ENCODE peak calls at places on chromosomes 11 and 22, in ten cellular contexts. One of them, this sample, is unnamed.

GRCh38 chr11:9347100-9347499 is 32.7 kb upstream of the TMEM41B start:
- DNase-seq in effector CD4-positive, alpha-beta T cell: no peak
- DNase-seq in GM23248: no peak
- DNase-seq in IMR-90: no peak
- DNase-seq in epithelial cell of esophagus: no peak
- DNase-seq in hypothalamus: no peak
- DNase-seq in amygdala: no peak
- DNase-seq in activated gamma-delta T cell: no peak
- DNase-seq in stimulated activated CD4-positive, alpha-beta T cell treated with anti-CD3 and anti-CD28 coated beads, Interleukin-12 subunit alpha, Interleukin-12 subunit beta, amount 100 ng/mL, for 4 hours: no peak
- DNase-seq in HT-29: no peak
- DNase-seq in this sample: no peak

GRCh38 chr11:67563354-67564114 is 20.1 kb upstream of the GSTP1 start:
- DNase-seq in effector CD4-positive, alpha-beta T cell: no peak
- DNase-seq in GM23248: peak
- DNase-seq in IMR-90: peak
- DNase-seq in epithelial cell of esophagus: peak
- DNase-seq in hypothalamus: no peak
- DNase-seq in amygdala: no peak
- DNase-seq in activated gamma-delta T cell: no peak
- DNase-seq in stimulated activated CD4-positive, alpha-beta T cell treated with anti-CD3 and anti-CD28 coated beads, Interleukin-12 subunit alpha, Interleukin-12 subunit beta, amount 100 ng/mL, for 4 hours: no peak
- DNase-seq in HT-29: no peak
- DNase-seq in this sample: peak

GRCh38 chr11:64725601-64726139 is 2.7 kb upstream of the NRXN2 start:
- DNase-seq in effector CD4-positive, alpha-beta T cell: no peak
- DNase-seq in GM23248: no peak
- DNase-seq in IMR-90: no peak
- DNase-seq in epithelial cell of esophagus: no peak
- DNase-seq in hypothalamus: no peak
- DNase-seq in amygdala: no peak
- DNase-seq in activated gamma-delta T cell: no peak
- DNase-seq in stimulated activated CD4-positive, alpha-beta T cell treated with anti-CD3 and anti-CD28 coated beads, Interleukin-12 subunit alpha, Interleukin-12 subunit beta, amount 100 ng/mL, for 4 hours: no peak
- DNase-seq in HT-29: no peak
- DNase-seq in this sample: no peak

GRCh38 chr11:85627332-85627997 is at the start of gene DLG2:
- DNase-seq in effector CD4-positive, alpha-beta T cell: no peak
- DNase-seq in GM23248: peak
- DNase-seq in IMR-90: peak
- DNase-seq in epithelial cell of esophagus: peak
- DNase-seq in hypothalamus: peak
- DNase-seq in amygdala: peak
- DNase-seq in activated gamma-delta T cell: no peak
- DNase-seq in stimulated activated CD4-positive, alpha-beta T cell treated with anti-CD3 and anti-CD28 coated beads, Interleukin-12 subunit alpha, Interleukin-12 subunit beta, amount 100 ng/mL, for 4 hours: no peak
- DNase-seq in HT-29: peak
- DNase-seq in this sample: peak

GRCh38 chr11:13772223-13773046 is 104.0 kb downstream of the FAR1 start:
- DNase-seq in effector CD4-positive, alpha-beta T cell: peak
- DNase-seq in GM23248: peak
- DNase-seq in IMR-90: peak
- DNase-seq in epithelial cell of esophagus: peak
- DNase-seq in hypothalamus: peak
- DNase-seq in amygdala: peak
- DNase-seq in activated gamma-delta T cell: no peak
- DNase-seq in stimulated activated CD4-positive, alpha-beta T cell treated with anti-CD3 and anti-CD28 coated beads, Interleukin-12 subunit alpha, Interleukin-12 subunit beta, amount 100 ng/mL, for 4 hours: no peak
- DNase-seq in HT-29: peak
- DNase-seq in this sample: peak

GRCh38 chr11:126716456-126717083 is 284.0 kb downstream of the KIRREL3 start:
- DNase-seq in effector CD4-positive, alpha-beta T cell: peak
- DNase-seq in GM23248: peak
- DNase-seq in IMR-90: peak
- DNase-seq in epithelial cell of esophagus: no peak
- DNase-seq in hypothalamus: peak
- DNase-seq in amygdala: peak
- DNase-seq in activated gamma-delta T cell: no peak
- DNase-seq in stimulated activated CD4-positive, alpha-beta T cell treated with anti-CD3 and anti-CD28 coated beads, Interleukin-12 subunit alpha, Interleukin-12 subunit beta, amount 100 ng/mL, for 4 hours: no peak
- DNase-seq in HT-29: peak
- DNase-seq in this sample: peak

GRCh38 chr11:1238767-1239595 is 16.1 kb downstream of the MUC5B start:
- DNase-seq in effector CD4-positive, alpha-beta T cell: no peak
- DNase-seq in GM23248: no peak
- DNase-seq in IMR-90: no peak
- DNase-seq in epithelial cell of esophagus: peak
- DNase-seq in hypothalamus: no peak
- DNase-seq in amygdala: no peak
- DNase-seq in activated gamma-delta T cell: no peak
- DNase-seq in stimulated activated CD4-positive, alpha-beta T cell treated with anti-CD3 and anti-CD28 coated beads, Interleukin-12 subunit alpha, Interleukin-12 subunit beta, amount 100 ng/mL, for 4 hours: no peak
- DNase-seq in HT-29: peak
- DNase-seq in this sample: no peak

GRCh38 chr11:44036811-44037657 is 10.7 kb upstream of the ACCSL start:
- DNase-seq in effector CD4-positive, alpha-beta T cell: no peak
- DNase-seq in GM23248: peak
- DNase-seq in IMR-90: peak
- DNase-seq in epithelial cell of esophagus: peak
- DNase-seq in hypothalamus: peak
- DNase-seq in amygdala: peak
- DNase-seq in activated gamma-delta T cell: no peak
- DNase-seq in stimulated activated CD4-positive, alpha-beta T cell treated with anti-CD3 and anti-CD28 coated beads, Interleukin-12 subunit alpha, Interleukin-12 subunit beta, amount 100 ng/mL, for 4 hours: peak
- DNase-seq in HT-29: peak
- DNase-seq in this sample: peak

GRCh38 chr11:134372961-134373360 is 39.1 kb downstream of the B3GAT1 start:
- DNase-seq in effector CD4-positive, alpha-beta T cell: no peak
- DNase-seq in GM23248: no peak
- DNase-seq in IMR-90: no peak
- DNase-seq in epithelial cell of esophagus: no peak
- DNase-seq in hypothalamus: no peak
- DNase-seq in amygdala: no peak
- DNase-seq in activated gamma-delta T cell: no peak
- DNase-seq in stimulated activated CD4-positive, alpha-beta T cell treated with anti-CD3 and anti-CD28 coated beads, Interleukin-12 subunit alpha, Interleukin-12 subunit beta, amount 100 ng/mL, for 4 hours: no peak
- DNase-seq in HT-29: no peak
- DNase-seq in this sample: no peak

GRCh38 chr22:34973016-34973415 is 92.9 kb upstream of the ISX start:
- DNase-seq in effector CD4-positive, alpha-beta T cell: no peak
- DNase-seq in GM23248: no peak
- DNase-seq in IMR-90: no peak
- DNase-seq in epithelial cell of esophagus: no peak
- DNase-seq in hypothalamus: no peak
- DNase-seq in amygdala: no peak
- DNase-seq in activated gamma-delta T cell: no peak
- DNase-seq in stimulated activated CD4-positive, alpha-beta T cell treated with anti-CD3 and anti-CD28 coated beads, Interleukin-12 subunit alpha, Interleukin-12 subunit beta, amount 100 ng/mL, for 4 hours: no peak
- DNase-seq in HT-29: no peak
- DNase-seq in this sample: no peak

GRCh38 chr11:15988693-15989231 is 367.6 kb downstream of the SOX6 start:
- DNase-seq in effector CD4-positive, alpha-beta T cell: no peak
- DNase-seq in GM23248: no peak
- DNase-seq in IMR-90: no peak
- DNase-seq in epithelial cell of esophagus: no peak
- DNase-seq in hypothalamus: no peak
- DNase-seq in amygdala: no peak
- DNase-seq in activated gamma-delta T cell: no peak
- DNase-seq in stimulated activated CD4-positive, alpha-beta T cell treated with anti-CD3 and anti-CD28 coated beads, Interleukin-12 subunit alpha, Interleukin-12 subunit beta, amount 100 ng/mL, for 4 hours: no peak
- DNase-seq in HT-29: peak
- DNase-seq in this sample: peak

GRCh38 chr11:64754124-64754918 is 5.5 kb downstream of the PYGM start:
- DNase-seq in effector CD4-positive, alpha-beta T cell: no peak
- DNase-seq in GM23248: no peak
- DNase-seq in IMR-90: no peak
- DNase-seq in epithelial cell of esophagus: no peak
- DNase-seq in hypothalamus: no peak
- DNase-seq in amygdala: no peak
- DNase-seq in activated gamma-delta T cell: no peak
- DNase-seq in stimulated activated CD4-positive, alpha-beta T cell treated with anti-CD3 and anti-CD28 coated beads, Interleukin-12 subunit alpha, Interleukin-12 subunit beta, amount 100 ng/mL, for 4 hours: no peak
- DNase-seq in HT-29: no peak
- DNase-seq in this sample: no peak

GRCh38 chr22:45196926-45197605 is 33.3 kb downstream of the NUP50 start:
- DNase-seq in effector CD4-positive, alpha-beta T cell: no peak
- DNase-seq in GM23248: no peak
- DNase-seq in IMR-90: no peak
- DNase-seq in epithelial cell of esophagus: no peak
- DNase-seq in hypothalamus: no peak
- DNase-seq in amygdala: no peak
- DNase-seq in activated gamma-delta T cell: no peak
- DNase-seq in stimulated activated CD4-positive, alpha-beta T cell treated with anti-CD3 and anti-CD28 coated beads, Interleukin-12 subunit alpha, Interleukin-12 subunit beta, amount 100 ng/mL, for 4 hours: no peak
- DNase-seq in HT-29: no peak
- DNase-seq in this sample: no peak

GRCh38 chr11:76151561-76152085 is 54.7 kb downstream of the WNT11 start:
- DNase-seq in effector CD4-positive, alpha-beta T cell: no peak
- DNase-seq in GM23248: no peak
- DNase-seq in IMR-90: no peak
- DNase-seq in epithelial cell of esophagus: peak
- DNase-seq in hypothalamus: no peak
- DNase-seq in amygdala: no peak
- DNase-seq in activated gamma-delta T cell: no peak
- DNase-seq in stimulated activated CD4-positive, alpha-beta T cell treated with anti-CD3 and anti-CD28 coated beads, Interleukin-12 subunit alpha, Interleukin-12 subunit beta, amount 100 ng/mL, for 4 hours: no peak
- DNase-seq in HT-29: no peak
- DNase-seq in this sample: no peak

GRCh38 chr22:47836957-47837356 is 1074.5 kb downstream of the TBC1D22A start:
- DNase-seq in effector CD4-positive, alpha-beta T cell: no peak
- DNase-seq in GM23248: peak
- DNase-seq in IMR-90: no peak
- DNase-seq in epithelial cell of esophagus: no peak
- DNase-seq in hypothalamus: no peak
- DNase-seq in amygdala: no peak
- DNase-seq in activated gamma-delta T cell: no peak
- DNase-seq in stimulated activated CD4-positive, alpha-beta T cell treated with anti-CD3 and anti-CD28 coated beads, Interleukin-12 subunit alpha, Interleukin-12 subunit beta, amount 100 ng/mL, for 4 hours: no peak
- DNase-seq in HT-29: no peak
- DNase-seq in this sample: peak

GRCh38 chr11:73184953-73185671 is 33.0 kb upstream of the P2RY2 start:
- DNase-seq in effector CD4-positive, alpha-beta T cell: peak
- DNase-seq in GM23248: peak
- DNase-seq in IMR-90: peak
- DNase-seq in epithelial cell of esophagus: peak
- DNase-seq in hypothalamus: peak
- DNase-seq in amygdala: peak
- DNase-seq in activated gamma-delta T cell: no peak
- DNase-seq in stimulated activated CD4-positive, alpha-beta T cell treated with anti-CD3 and anti-CD28 coated beads, Interleukin-12 subunit alpha, Interleukin-12 subunit beta, amount 100 ng/mL, for 4 hours: peak
- DNase-seq in HT-29: peak
- DNase-seq in this sample: peak

GRCh38 chr22:47370448-47371262 is 608.2 kb downstream of the TBC1D22A start:
- DNase-seq in effector CD4-positive, alpha-beta T cell: no peak
- DNase-seq in GM23248: no peak
- DNase-seq in IMR-90: no peak
- DNase-seq in epithelial cell of esophagus: no peak
- DNase-seq in hypothalamus: no peak
- DNase-seq in amygdala: no peak
- DNase-seq in activated gamma-delta T cell: no peak
- DNase-seq in stimulated activated CD4-positive, alpha-beta T cell treated with anti-CD3 and anti-CD28 coated beads, Interleukin-12 subunit alpha, Interleukin-12 subunit beta, amount 100 ng/mL, for 4 hours: no peak
- DNase-seq in HT-29: no peak
- DNase-seq in this sample: no peak

GRCh38 chr11:102118937-102119336 is 8.7 kb downstream of the YAP1 start:
- DNase-seq in effector CD4-positive, alpha-beta T cell: no peak
- DNase-seq in GM23248: no peak
- DNase-seq in IMR-90: no peak
- DNase-seq in epithelial cell of esophagus: peak
- DNase-seq in hypothalamus: no peak
- DNase-seq in amygdala: no peak
- DNase-seq in activated gamma-delta T cell: no peak
- DNase-seq in stimulated activated CD4-positive, alpha-beta T cell treated with anti-CD3 and anti-CD28 coated beads, Interleukin-12 subunit alpha, Interleukin-12 subunit beta, amount 100 ng/mL, for 4 hours: no peak
- DNase-seq in HT-29: no peak
- DNase-seq in this sample: no peak

GRCh38 chr11:130601141-130601540 is 152.7 kb downstream of the ADAMTS15 start:
- DNase-seq in effector CD4-positive, alpha-beta T cell: no peak
- DNase-seq in GM23248: peak
- DNase-seq in IMR-90: peak
- DNase-seq in epithelial cell of esophagus: no peak
- DNase-seq in hypothalamus: peak
- DNase-seq in amygdala: no peak
- DNase-seq in activated gamma-delta T cell: no peak
- DNase-seq in stimulated activated CD4-positive, alpha-beta T cell treated with anti-CD3 and anti-CD28 coated beads, Interleukin-12 subunit alpha, Interleukin-12 subunit beta, amount 100 ng/mL, for 4 hours: no peak
- DNase-seq in HT-29: no peak
- DNase-seq in this sample: peak

GRCh38 chr11:119322360-119322739 is 5.4 kb upstream of the MCAM start:
- DNase-seq in effector CD4-positive, alpha-beta T cell: no peak
- DNase-seq in GM23248: no peak
- DNase-seq in IMR-90: no peak
- DNase-seq in epithelial cell of esophagus: no peak
- DNase-seq in hypothalamus: no peak
- DNase-seq in amygdala: no peak
- DNase-seq in activated gamma-delta T cell: no peak
- DNase-seq in stimulated activated CD4-positive, alpha-beta T cell treated with anti-CD3 and anti-CD28 coated beads, Interleukin-12 subunit alpha, Interleukin-12 subunit beta, amount 100 ng/mL, for 4 hours: no peak
- DNase-seq in HT-29: no peak
- DNase-seq in this sample: no peak

GRCh38 chr22:30305906-30306628 is 16.8 kb upstream of the CASTOR1 start:
- DNase-seq in effector CD4-positive, alpha-beta T cell: no peak
- DNase-seq in GM23248: peak
- DNase-seq in IMR-90: no peak
- DNase-seq in epithelial cell of esophagus: peak
- DNase-seq in hypothalamus: no peak
- DNase-seq in amygdala: no peak
- DNase-seq in activated gamma-delta T cell: no peak
- DNase-seq in stimulated activated CD4-positive, alpha-beta T cell treated with anti-CD3 and anti-CD28 coated beads, Interleukin-12 subunit alpha, Interleukin-12 subunit beta, amount 100 ng/mL, for 4 hours: no peak
- DNase-seq in HT-29: no peak
- DNase-seq in this sample: no peak

GRCh38 chr22:30453731-30454510 is 17.9 kb downstream of the SEC14L3 start:
- DNase-seq in effector CD4-positive, alpha-beta T cell: no peak
- DNase-seq in GM23248: peak
- DNase-seq in IMR-90: no peak
- DNase-seq in epithelial cell of esophagus: no peak
- DNase-seq in hypothalamus: no peak
- DNase-seq in amygdala: no peak
- DNase-seq in activated gamma-delta T cell: no peak
- DNase-seq in stimulated activated CD4-positive, alpha-beta T cell treated with anti-CD3 and anti-CD28 coated beads, Interleukin-12 subunit alpha, Interleukin-12 subunit beta, amount 100 ng/mL, for 4 hours: no peak
- DNase-seq in HT-29: no peak
- DNase-seq in this sample: no peak

GRCh38 chr22:38126928-38127668 is 16.6 kb upstream of the BAIAP2L2 start:
- DNase-seq in effector CD4-positive, alpha-beta T cell: no peak
- DNase-seq in GM23248: no peak
- DNase-seq in IMR-90: no peak
- DNase-seq in epithelial cell of esophagus: no peak
- DNase-seq in hypothalamus: no peak
- DNase-seq in amygdala: no peak
- DNase-seq in activated gamma-delta T cell: no peak
- DNase-seq in stimulated activated CD4-positive, alpha-beta T cell treated with anti-CD3 and anti-CD28 coated beads, Interleukin-12 subunit alpha, Interleukin-12 subunit beta, amount 100 ng/mL, for 4 hours: no peak
- DNase-seq in HT-29: no peak
- DNase-seq in this sample: no peak

GRCh38 chr11:119155733-119156492 is 7.1 kb downstream of the ABCG4 start:
- DNase-seq in effector CD4-positive, alpha-beta T cell: no peak
- DNase-seq in GM23248: peak
- DNase-seq in IMR-90: no peak
- DNase-seq in epithelial cell of esophagus: no peak
- DNase-seq in hypothalamus: no peak
- DNase-seq in amygdala: no peak
- DNase-seq in activated gamma-delta T cell: no peak
- DNase-seq in stimulated activated CD4-positive, alpha-beta T cell treated with anti-CD3 and anti-CD28 coated beads, Interleukin-12 subunit alpha, Interleukin-12 subunit beta, amount 100 ng/mL, for 4 hours: no peak
- DNase-seq in HT-29: no peak
- DNase-seq in this sample: no peak

GRCh38 chr11:83194284-83195175 is 1.0 kb downstream of the ANKRD42 start:
- DNase-seq in effector CD4-positive, alpha-beta T cell: peak
- DNase-seq in GM23248: peak
- DNase-seq in IMR-90: peak
- DNase-seq in epithelial cell of esophagus: peak
- DNase-seq in hypothalamus: peak
- DNase-seq in amygdala: peak
- DNase-seq in activated gamma-delta T cell: peak
- DNase-seq in stimulated activated CD4-positive, alpha-beta T cell treated with anti-CD3 and anti-CD28 coated beads, Interleukin-12 subunit alpha, Interleukin-12 subunit beta, amount 100 ng/mL, for 4 hours: peak
- DNase-seq in HT-29: peak
- DNase-seq in this sample: peak

GRCh38 chr11:108654994-108655631 is 9.8 kb upstream of the DDX10 start:
- DNase-seq in effector CD4-positive, alpha-beta T cell: peak
- DNase-seq in GM23248: peak
- DNase-seq in IMR-90: peak
- DNase-seq in epithelial cell of esophagus: peak
- DNase-seq in hypothalamus: peak
- DNase-seq in amygdala: peak
- DNase-seq in activated gamma-delta T cell: no peak
- DNase-seq in stimulated activated CD4-positive, alpha-beta T cell treated with anti-CD3 and anti-CD28 coated beads, Interleukin-12 subunit alpha, Interleukin-12 subunit beta, amount 100 ng/mL, for 4 hours: no peak
- DNase-seq in HT-29: peak
- DNase-seq in this sample: peak

GRCh38 chr11:4626207-4627105 is 10.8 kb upstream of the OR51D1 start:
- DNase-seq in effector CD4-positive, alpha-beta T cell: peak
- DNase-seq in GM23248: peak
- DNase-seq in IMR-90: peak
- DNase-seq in epithelial cell of esophagus: peak
- DNase-seq in hypothalamus: peak
- DNase-seq in amygdala: peak
- DNase-seq in activated gamma-delta T cell: no peak
- DNase-seq in stimulated activated CD4-positive, alpha-beta T cell treated with anti-CD3 and anti-CD28 coated beads, Interleukin-12 subunit alpha, Interleukin-12 subunit beta, amount 100 ng/mL, for 4 hours: no peak
- DNase-seq in HT-29: peak
- DNase-seq in this sample: peak

GRCh38 chr11:83156996-83157754 is at the start of gene PCF11:
- DNase-seq in effector CD4-positive, alpha-beta T cell: no peak
- DNase-seq in GM23248: no peak
- DNase-seq in IMR-90: no peak
- DNase-seq in epithelial cell of esophagus: no peak
- DNase-seq in hypothalamus: no peak
- DNase-seq in amygdala: no peak
- DNase-seq in activated gamma-delta T cell: peak
- DNase-seq in stimulated activated CD4-positive, alpha-beta T cell treated with anti-CD3 and anti-CD28 coated beads, Interleukin-12 subunit alpha, Interleukin-12 subunit beta, amount 100 ng/mL, for 4 hours: peak
- DNase-seq in HT-29: no peak
- DNase-seq in this sample: no peak